ENCODE peak calls at places on chromosomes 2 and 18, in seven cellular contexts. One of them, this sample, is unnamed.

GRCh38 chr2:95799892-95800291 is 191.7 kb downstream of the ANKRD36C start:
- DNase-seq in mammary epithelial cell: no peak
- DNase-seq in pancreas: no peak
- DNase-seq in GM10248: no peak
- DNase-seq in A549: no peak
- DNase-seq in foreskin keratinocyte: no peak
- DNase-seq in cardiac fibroblast: no peak
- DNase-seq in this sample: no peak

GRCh38 chr2:61727746-61728145 is 126.1 kb downstream of the FAM161A start:
- DNase-seq in GM10248: no peak
- DNase-seq in pancreas: no peak
- DNase-seq in cardiac fibroblast: peak
- DNase-seq in mammary epithelial cell: no peak
- DNase-seq in foreskin keratinocyte: no peak
- DNase-seq in A549: no peak
- DNase-seq in this sample: no peak

GRCh38 chr18:8749492-8749891 is 44.1 kb downstream of the MTCL1 start:
- DNase-seq in A549: no peak
- DNase-seq in GM10248: no peak
- DNase-seq in pancreas: no peak
- DNase-seq in mammary epithelial cell: no peak
- DNase-seq in cardiac fibroblast: no peak
- DNase-seq in foreskin keratinocyte: no peak
- DNase-seq in this sample: no peak

GRCh38 chr18:6031442-6031841 is 136.1 kb upstream of the TMEM200C start:
- DNase-seq in foreskin keratinocyte: no peak
- DNase-seq in pancreas: no peak
- DNase-seq in cardiac fibroblast: no peak
- DNase-seq in A549: no peak
- DNase-seq in GM10248: no peak
- DNase-seq in mammary epithelial cell: no peak
- DNase-seq in this sample: no peak

GRCh38 chr2:239822146-239822945 is 202.8 kb downstream of the NDUFA10 start:
- DNase-seq in GM10248: no peak
- DNase-seq in mammary epithelial cell: no peak
- DNase-seq in cardiac fibroblast: no peak
- DNase-seq in A549: no peak
- DNase-seq in pancreas: no peak
- DNase-seq in foreskin keratinocyte: no peak
- DNase-seq in this sample: peak

GRCh38 chr2:241036964-241037421 is 38.6 kb downstream of the SNED1 start:
- DNase-seq in mammary epithelial cell: no peak
- DNase-seq in cardiac fibroblast: no peak
- DNase-seq in A549: no peak
- DNase-seq in foreskin keratinocyte: no peak
- DNase-seq in pancreas: no peak
- DNase-seq in GM10248: peak
- DNase-seq in this sample: peak

GRCh38 chr18:33854827-33855139 is 276.8 kb downstream of the ASXL3 start:
- DNase-seq in cardiac fibroblast: no peak
- DNase-seq in pancreas: no peak
- DNase-seq in GM10248: no peak
- DNase-seq in A549: no peak
- DNase-seq in mammary epithelial cell: no peak
- DNase-seq in foreskin keratinocyte: no peak
- DNase-seq in this sample: no peak

GRCh38 chr2:57959380-57959779 is 87.2 kb upstream of the VRK2 start:
- DNase-seq in cardiac fibroblast: no peak
- DNase-seq in foreskin keratinocyte: no peak
- DNase-seq in A549: no peak
- DNase-seq in mammary epithelial cell: no peak
- DNase-seq in GM10248: no peak
- DNase-seq in pancreas: no peak
- DNase-seq in this sample: no peak

GRCh38 chr2:219477815-219478214 is 20.9 kb upstream of the GMPPA start:
- DNase-seq in foreskin keratinocyte: no peak
- DNase-seq in mammary epithelial cell: no peak
- DNase-seq in GM10248: no peak
- DNase-seq in pancreas: no peak
- DNase-seq in cardiac fibroblast: no peak
- DNase-seq in A549: no peak
- DNase-seq in this sample: no peak

GRCh38 chr2:73970850-73971471 is 13.7 kb upstream of the TET3 start:
- DNase-seq in foreskin keratinocyte: no peak
- DNase-seq in mammary epithelial cell: no peak
- DNase-seq in pancreas: peak
- DNase-seq in cardiac fibroblast: peak
- DNase-seq in GM10248: peak
- DNase-seq in A549: no peak
- DNase-seq in this sample: peak

GRCh38 chr2:127733816-127734537 is 32.7 kb downstream of the SFT2D3 start:
- DNase-seq in pancreas: no peak
- DNase-seq in foreskin keratinocyte: no peak
- DNase-seq in A549: no peak
- DNase-seq in cardiac fibroblast: peak
- DNase-seq in GM10248: no peak
- DNase-seq in mammary epithelial cell: no peak
- DNase-seq in this sample: no peak

GRCh38 chr2:187580462-187581124 is 26.4 kb upstream of the TFPI start:
- DNase-seq in mammary epithelial cell: peak
- DNase-seq in A549: peak
- DNase-seq in GM10248: no peak
- DNase-seq in cardiac fibroblast: peak
- DNase-seq in foreskin keratinocyte: peak
- DNase-seq in pancreas: no peak
- DNase-seq in this sample: no peak

GRCh38 chr18:49020621-49021021 is 69.9 kb upstream of the SMAD7 start:
- DNase-seq in GM10248: no peak
- DNase-seq in mammary epithelial cell: peak
- DNase-seq in A549: no peak
- DNase-seq in cardiac fibroblast: no peak
- DNase-seq in foreskin keratinocyte: peak
- DNase-seq in pancreas: no peak
- DNase-seq in this sample: no peak

GRCh38 chr2:172613035-172613434 is 57.1 kb downstream of the PDK1 start:
- DNase-seq in GM10248: no peak
- DNase-seq in mammary epithelial cell: no peak
- DNase-seq in A549: no peak
- DNase-seq in pancreas: no peak
- DNase-seq in cardiac fibroblast: no peak
- DNase-seq in foreskin keratinocyte: no peak
- DNase-seq in this sample: no peak

GRCh38 chr2:150280255-150280654 is 207.2 kb downstream of the RND3 start:
- DNase-seq in A549: no peak
- DNase-seq in mammary epithelial cell: peak
- DNase-seq in pancreas: no peak
- DNase-seq in cardiac fibroblast: peak
- DNase-seq in foreskin keratinocyte: peak
- DNase-seq in GM10248: no peak
- DNase-seq in this sample: no peak

GRCh38 chr2:140600116-140600515 is 1530.7 kb downstream of the LRP1B start:
- DNase-seq in mammary epithelial cell: peak
- DNase-seq in GM10248: no peak
- DNase-seq in foreskin keratinocyte: peak
- DNase-seq in A549: no peak
- DNase-seq in cardiac fibroblast: peak
- DNase-seq in pancreas: no peak
- DNase-seq in this sample: no peak

GRCh38 chr2:25274868-25275574 is 66.7 kb downstream of the DNMT3A start:
- DNase-seq in foreskin keratinocyte: no peak
- DNase-seq in cardiac fibroblast: peak
- DNase-seq in GM10248: no peak
- DNase-seq in pancreas: no peak
- DNase-seq in mammary epithelial cell: no peak
- DNase-seq in A549: no peak
- DNase-seq in this sample: peak

GRCh38 chr2:189178726-189179606 is 595 bp downstream of the COL5A2 start:
- DNase-seq in pancreas: no peak
- DNase-seq in cardiac fibroblast: peak
- DNase-seq in A549: peak
- DNase-seq in mammary epithelial cell: peak
- DNase-seq in GM10248: no peak
- DNase-seq in foreskin keratinocyte: peak
- DNase-seq in this sample: no peak

GRCh38 chr2:64214281-64215115 is 70.3 kb upstream of the PELI1 start:
- DNase-seq in cardiac fibroblast: peak
- DNase-seq in A549: no peak
- DNase-seq in pancreas: no peak
- DNase-seq in foreskin keratinocyte: peak
- DNase-seq in GM10248: peak
- DNase-seq in mammary epithelial cell: peak
- DNase-seq in this sample: peak

GRCh38 chr2:151021747-151022450 is 239.8 kb downstream of the RBM43 start:
- DNase-seq in A549: no peak
- DNase-seq in cardiac fibroblast: no peak
- DNase-seq in foreskin keratinocyte: no peak
- DNase-seq in pancreas: no peak
- DNase-seq in GM10248: no peak
- DNase-seq in mammary epithelial cell: no peak
- DNase-seq in this sample: no peak

GRCh38 chr2:63249146-63249545 is 198.5 kb downstream of the OTX1 start:
- DNase-seq in mammary epithelial cell: no peak
- DNase-seq in foreskin keratinocyte: no peak
- DNase-seq in cardiac fibroblast: no peak
- DNase-seq in A549: no peak
- DNase-seq in pancreas: no peak
- DNase-seq in GM10248: no peak
- DNase-seq in this sample: no peak

GRCh38 chr18:79951545-79952456 is at the start of gene SLC66A2:
- DNase-seq in GM10248: peak
- DNase-seq in A549: peak
- DNase-seq in mammary epithelial cell: peak
- DNase-seq in cardiac fibroblast: peak
- DNase-seq in pancreas: peak
- DNase-seq in foreskin keratinocyte: peak
- DNase-seq in this sample: peak

GRCh38 chr18:5137261-5137660 is 59.8 kb downstream of the AKAIN1 start:
- DNase-seq in A549: no peak
- DNase-seq in mammary epithelial cell: no peak
- DNase-seq in foreskin keratinocyte: no peak
- DNase-seq in GM10248: no peak
- DNase-seq in cardiac fibroblast: no peak
- DNase-seq in pancreas: no peak
- DNase-seq in this sample: no peak

GRCh38 chr2:232351686-232352510 is 26.7 kb upstream of the ALPP start:
- DNase-seq in foreskin keratinocyte: no peak
- DNase-seq in pancreas: no peak
- DNase-seq in GM10248: no peak
- DNase-seq in A549: no peak
- DNase-seq in cardiac fibroblast: no peak
- DNase-seq in mammary epithelial cell: no peak
- DNase-seq in this sample: no peak
- TF ChIP-seq CTCF in foreskin keratinocyte: no peak
- TF ChIP-seq CTCF in pancreas: no peak
- TF ChIP-seq CTCF in GM10248: no peak
- TF ChIP-seq CTCF in A549: no peak
- TF ChIP-seq CTCF in cardiac fibroblast: no peak
- TF ChIP-seq CTCF in mammary epithelial cell: no peak
- TF ChIP-seq CTCF in this sample: no peak

GRCh38 chr2:170924969-170925368 is 4.1 kb upstream of the GORASP2 start:
- DNase-seq in mammary epithelial cell: no peak
- DNase-seq in GM10248: no peak
- DNase-seq in pancreas: no peak
- DNase-seq in cardiac fibroblast: no peak
- DNase-seq in foreskin keratinocyte: no peak
- DNase-seq in A549: no peak
- DNase-seq in this sample: peak

GRCh38 chr2:170928824-170929685 is at the start of gene GORASP2:
- DNase-seq in A549: peak
- DNase-seq in pancreas: peak
- DNase-seq in mammary epithelial cell: peak
- DNase-seq in cardiac fibroblast: peak
- DNase-seq in GM10248: peak
- DNase-seq in foreskin keratinocyte: peak
- DNase-seq in this sample: peak

GRCh38 chr2:170928036-170928823 is 823 bp upstream of the GORASP2 start:
- DNase-seq in cardiac fibroblast: peak
- DNase-seq in foreskin keratinocyte: peak
- DNase-seq in pancreas: peak
- DNase-seq in A549: peak
- DNase-seq in mammary epithelial cell: peak
- DNase-seq in GM10248: no peak
- DNase-seq in this sample: peak

GRCh38 chr2:170925923-170926322 is 3.1 kb upstream of the GORASP2 start:
- DNase-seq in A549: no peak
- DNase-seq in foreskin keratinocyte: no peak
- DNase-seq in GM10248: no peak
- DNase-seq in pancreas: no peak
- DNase-seq in mammary epithelial cell: no peak
- DNase-seq in cardiac fibroblast: no peak
- DNase-seq in this sample: no peak

GRCh38 chr2:170926743-170927297 is 2.2 kb upstream of the GORASP2 start:
- DNase-seq in A549: no peak
- DNase-seq in pancreas: no peak
- DNase-seq in mammary epithelial cell: no peak
- DNase-seq in foreskin keratinocyte: no peak
- DNase-seq in GM10248: no peak
- DNase-seq in cardiac fibroblast: no peak
- DNase-seq in this sample: no peak
- TF ChIP-seq CTCF in A549: no peak
- TF ChIP-seq CTCF in pancreas: no peak
- TF ChIP-seq CTCF in mammary epithelial cell: no peak
- TF ChIP-seq CTCF in foreskin keratinocyte: no peak
- TF ChIP-seq CTCF in GM10248: no peak
- TF ChIP-seq CTCF in cardiac fibroblast: no peak
- TF ChIP-seq CTCF in this sample: no peak

DNA sequence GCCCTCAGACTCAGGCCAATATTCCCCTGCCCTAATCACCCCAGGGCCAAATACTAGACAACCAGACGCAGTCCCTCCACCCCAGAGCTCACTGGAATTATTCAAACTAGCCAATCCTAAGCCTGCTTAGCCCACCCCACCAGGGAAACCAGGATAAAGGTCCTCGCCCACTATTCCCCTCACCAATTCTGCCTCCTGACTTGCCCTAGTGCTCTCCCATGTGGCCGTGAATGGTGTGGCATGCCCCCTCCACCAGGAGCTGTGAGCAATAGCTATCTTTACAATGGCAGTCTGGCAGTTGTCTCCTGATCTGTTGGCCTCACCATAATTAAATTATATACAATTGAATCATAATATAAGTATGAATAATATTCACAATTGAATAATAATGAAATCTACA is 42.3 kb downstream of the FAM124B start:
- DNase-seq in cardiac fibroblast: peak
- DNase-seq in GM10248: peak
- DNase-seq in mammary epithelial cell: no peak
- DNase-seq in foreskin keratinocyte: no peak
- DNase-seq in pancreas: no peak
- DNase-seq in A549: no peak
- DNase-seq in this sample: peak
- TF ChIP-seq CTCF in cardiac fibroblast: peak
- TF ChIP-seq CTCF in GM10248: peak
- TF ChIP-seq CTCF in mammary epithelial cell: peak
- TF ChIP-seq CTCF in foreskin keratinocyte: peak
- TF ChIP-seq CTCF in pancreas: no peak
- TF ChIP-seq CTCF in A549: peak
- TF ChIP-seq CTCF in this sample: peak

DNA sequence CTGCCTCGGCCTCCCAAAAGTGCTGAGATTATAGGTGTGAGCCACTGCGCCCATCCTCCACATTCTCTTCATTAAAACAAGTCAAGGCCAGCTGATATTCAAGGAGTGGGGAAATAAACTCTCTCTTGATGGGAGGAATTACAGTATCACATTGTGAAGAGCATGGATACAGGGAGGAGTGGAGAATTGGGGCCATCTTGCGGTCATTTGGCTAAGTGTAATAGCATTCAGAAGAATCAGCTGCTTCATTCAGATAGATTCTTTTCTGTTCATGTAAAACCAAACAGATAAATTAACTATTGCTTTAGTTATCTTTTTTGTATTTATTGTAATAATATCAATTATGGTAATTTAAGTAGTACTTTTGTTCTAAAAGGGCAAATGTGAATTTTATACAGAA is 156.3 kb downstream of the UBR3 start:
- DNase-seq in pancreas: no peak
- DNase-seq in cardiac fibroblast: no peak
- DNase-seq in foreskin keratinocyte: no peak
- DNase-seq in GM10248: no peak
- DNase-seq in A549: no peak
- DNase-seq in mammary epithelial cell: no peak
- DNase-seq in this sample: no peak
- TF ChIP-seq CTCF in pancreas: no peak
- TF ChIP-seq CTCF in cardiac fibroblast: no peak
- TF ChIP-seq CTCF in foreskin keratinocyte: no peak
- TF ChIP-seq CTCF in GM10248: no peak
- TF ChIP-seq CTCF in A549: no peak
- TF ChIP-seq CTCF in mammary epithelial cell: no peak
- TF ChIP-seq CTCF in this sample: no peak

This sample was measured in activated CD8-positive, alpha-beta T cell treated with anti-CD3 and anti-CD28 coated beads for 36 hours.